ENCODE peak calls at places on chromosomes 3 and 15, in five cellular contexts. One of them, this sample, is unnamed.
A peak's percentile ranks its signal among the peaks of the same experiment; 100 is the strongest.

GRCh38 chr3:41684802-41685740 is 276.8 kb downstream of the ULK4 start:
- DNase-seq in IMR-90: no peak
- DNase-seq in brain microvascular endothelial cell: no peak
- DNase-seq in WERI-Rb-1: no peak
- DNase-seq in cardiac muscle cell: no peak
- DNase-seq in this sample: peak; percentile 76

GRCh38 chr3:12959838-12960378 is 113.3 kb downstream of the IQSEC1 start:
- DNase-seq in IMR-90: no peak
- DNase-seq in cardiac muscle cell: no peak
- DNase-seq in brain microvascular endothelial cell: no peak
- DNase-seq in WERI-Rb-1: no peak
- DNase-seq in this sample: no peak

GRCh38 chr15:90895571-90896117 is 7.5 kb upstream of the MAN2A2 start:
- DNase-seq in cardiac muscle cell: no peak
- DNase-seq in IMR-90: no peak
- DNase-seq in WERI-Rb-1: peak; percentile 92
- DNase-seq in brain microvascular endothelial cell: no peak
- DNase-seq in this sample: no peak

GRCh38 chr3:16462679-16463078 is 50.8 kb downstream of the RFTN1 start:
- DNase-seq in brain microvascular endothelial cell: no peak
- DNase-seq in IMR-90: no peak
- DNase-seq in cardiac muscle cell: no peak
- DNase-seq in WERI-Rb-1: no peak
- DNase-seq in this sample: no peak

GRCh38 chr3:114216186-114216970 is 21.0 kb downstream of the ZNF80 start:
- DNase-seq in cardiac muscle cell: no peak
- DNase-seq in WERI-Rb-1: no peak
- DNase-seq in IMR-90: peak; percentile 19
- DNase-seq in brain microvascular endothelial cell: peak; percentile 61
- DNase-seq in this sample: peak; percentile 73

GRCh38 chr3:78751266-78751665 is 1016.5 kb downstream of the ROBO1 start:
- DNase-seq in brain microvascular endothelial cell: peak; percentile 9
- DNase-seq in cardiac muscle cell: no peak
- DNase-seq in WERI-Rb-1: no peak
- DNase-seq in IMR-90: peak; percentile 27
- DNase-seq in this sample: peak; percentile 27

GRCh38 chr15:95044780-95045417 is 813.5 kb downstream of the MCTP2 start:
- DNase-seq in WERI-Rb-1: no peak
- DNase-seq in brain microvascular endothelial cell: no peak
- DNase-seq in cardiac muscle cell: no peak
- DNase-seq in IMR-90: no peak
- DNase-seq in this sample: no peak

GRCh38 chr3:10653241-10653640 is 147.9 kb upstream of the ATP2B2 start:
- DNase-seq in cardiac muscle cell: no peak
- DNase-seq in WERI-Rb-1: no peak
- DNase-seq in IMR-90: no peak
- DNase-seq in brain microvascular endothelial cell: no peak
- DNase-seq in this sample: no peak

GRCh38 chr3:191321019-191321767 is 8.0 kb upstream of the CCDC50 start:
- DNase-seq in brain microvascular endothelial cell: no peak
- DNase-seq in WERI-Rb-1: no peak
- DNase-seq in IMR-90: no peak
- DNase-seq in cardiac muscle cell: no peak
- DNase-seq in this sample: no peak

GRCh38 chr3:179829391-179829790 is 176.6 kb downstream of the USP13 start:
- DNase-seq in WERI-Rb-1: no peak
- DNase-seq in IMR-90: no peak
- DNase-seq in brain microvascular endothelial cell: no peak
- DNase-seq in cardiac muscle cell: no peak
- DNase-seq in this sample: no peak

GRCh38 chr3:58994746-58995330 is 55.0 kb downstream of the CFAP20DC start:
- DNase-seq in cardiac muscle cell: peak; percentile 61
- DNase-seq in brain microvascular endothelial cell: peak; percentile 53
- DNase-seq in IMR-90: peak; percentile 79
- DNase-seq in WERI-Rb-1: peak; percentile 60
- DNase-seq in this sample: peak; percentile 52

GRCh38 chr3:51024765-51025681 is 350.3 kb downstream of the DOCK3 start:
- DNase-seq in IMR-90: no peak
- DNase-seq in cardiac muscle cell: peak; percentile 10
- DNase-seq in WERI-Rb-1: no peak
- DNase-seq in brain microvascular endothelial cell: no peak
- DNase-seq in this sample: no peak

GRCh38 chr15:99842071-99842470 is 108.8 kb upstream of the LYSMD4 start:
- DNase-seq in WERI-Rb-1: no peak
- DNase-seq in cardiac muscle cell: no peak
- DNase-seq in IMR-90: no peak
- DNase-seq in brain microvascular endothelial cell: no peak
- DNase-seq in this sample: no peak

GRCh38 chr15:74265046-74265639 is 29.0 kb downstream of the CCDC33 start:
- DNase-seq in IMR-90: peak; percentile 18
- DNase-seq in WERI-Rb-1: no peak
- DNase-seq in brain microvascular endothelial cell: no peak
- DNase-seq in cardiac muscle cell: peak; percentile 93
- DNase-seq in this sample: peak; percentile 10

GRCh38 chr3:161672478-161672877 is 175.9 kb downstream of the OTOL1 start:
- DNase-seq in WERI-Rb-1: no peak
- DNase-seq in cardiac muscle cell: no peak
- DNase-seq in brain microvascular endothelial cell: no peak
- DNase-seq in IMR-90: no peak
- DNase-seq in this sample: no peak

GRCh38 chr3:62375655-62376054 is 2.3 kb upstream of the FEZF2 start:
- DNase-seq in brain microvascular endothelial cell: no peak
- DNase-seq in WERI-Rb-1: no peak
- DNase-seq in IMR-90: no peak
- DNase-seq in cardiac muscle cell: no peak
- DNase-seq in this sample: no peak

GRCh38 chr3:46668591-46668990 is 24.9 kb downstream of the ALS2CL start:
- DNase-seq in brain microvascular endothelial cell: no peak
- DNase-seq in IMR-90: no peak
- DNase-seq in cardiac muscle cell: no peak
- DNase-seq in WERI-Rb-1: no peak
- DNase-seq in this sample: no peak

GRCh38 chr15:69780374-69780773 is 317.3 kb downstream of the TLE3 start:
- DNase-seq in cardiac muscle cell: no peak
- DNase-seq in IMR-90: peak; percentile 36
- DNase-seq in brain microvascular endothelial cell: no peak
- DNase-seq in WERI-Rb-1: no peak
- DNase-seq in this sample: peak; percentile 13

GRCh38 chr15:57758556-57758955 is 52.0 kb downstream of the POLR2M start:
- DNase-seq in cardiac muscle cell: no peak
- DNase-seq in WERI-Rb-1: no peak
- DNase-seq in brain microvascular endothelial cell: no peak
- DNase-seq in IMR-90: no peak
- DNase-seq in this sample: no peak

GRCh38 chr15:78112551-78112950 is 18.7 kb downstream of the CIB2 start:
- DNase-seq in WERI-Rb-1: no peak
- DNase-seq in cardiac muscle cell: no peak
- DNase-seq in IMR-90: no peak
- DNase-seq in brain microvascular endothelial cell: no peak
- DNase-seq in this sample: no peak

GRCh38 chr3:152976232-152976631 is 141.3 kb downstream of the P2RY1 start:
- DNase-seq in WERI-Rb-1: no peak
- DNase-seq in cardiac muscle cell: no peak
- DNase-seq in IMR-90: no peak
- DNase-seq in brain microvascular endothelial cell: no peak
- DNase-seq in this sample: no peak

GRCh38 chr3:126180477-126181397 is at the start of gene ALDH1L1:
- DNase-seq in brain microvascular endothelial cell: no peak
- DNase-seq in IMR-90: peak; percentile 6
- DNase-seq in WERI-Rb-1: peak; percentile 80
- DNase-seq in cardiac muscle cell: peak; percentile 86
- DNase-seq in this sample: peak; percentile 36

GRCh38 chr3:150623945-150624344 is 20.8 kb downstream of the SELENOT start:
- DNase-seq in WERI-Rb-1: no peak
- DNase-seq in IMR-90: peak; percentile 18
- DNase-seq in cardiac muscle cell: no peak
- DNase-seq in brain microvascular endothelial cell: no peak
- DNase-seq in this sample: no peak

DNA sequence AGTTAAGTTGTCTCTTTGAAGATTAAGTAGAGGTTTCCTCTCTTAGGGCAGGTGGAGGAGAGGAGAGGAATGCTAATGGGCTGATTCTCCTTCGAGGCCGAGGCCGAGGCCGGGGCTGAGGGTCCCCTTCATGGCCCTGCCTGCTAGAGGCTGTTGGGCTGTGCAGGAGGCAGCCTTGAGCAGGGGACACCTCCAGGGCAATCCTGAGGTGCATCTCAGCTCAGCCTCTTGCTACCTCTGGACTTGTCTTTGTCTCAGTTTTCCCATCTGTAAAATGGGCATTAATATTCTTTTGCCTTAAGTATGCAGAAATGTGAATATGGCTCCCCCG is 97.7 kb upstream of the PRR20G start:
- DNase-seq in IMR-90: no peak
- DNase-seq in WERI-Rb-1: no peak
- DNase-seq in brain microvascular endothelial cell: no peak
- DNase-seq in cardiac muscle cell: no peak
- DNase-seq in this sample: no peak
- TF ChIP-seq CTCF in IMR-90: no peak
- TF ChIP-seq CTCF in WERI-Rb-1: no peak
- TF ChIP-seq CTCF in brain microvascular endothelial cell: no peak
- TF ChIP-seq CTCF in cardiac muscle cell: no peak
- TF ChIP-seq CTCF in this sample: no peak

GRCh38 chr3:141076821-141077571 is 25.8 kb downstream of the SPSB4 start:
- DNase-seq in WERI-Rb-1: peak; percentile 66
- DNase-seq in cardiac muscle cell: peak; percentile 63
- DNase-seq in IMR-90: peak; percentile 52
- DNase-seq in brain microvascular endothelial cell: peak; percentile 73
- DNase-seq in this sample: peak; percentile 60
- H3K4me3 ChIP-seq in WERI-Rb-1: peak overlapping the region; percentile 8
- H3K4me3 ChIP-seq in cardiac muscle cell: no peak overlapping the region
- H3K4me3 ChIP-seq in IMR-90: peak overlapping the region; percentile 2
- H3K4me3 ChIP-seq in brain microvascular endothelial cell: peak overlapping the region; percentile 49
- H3K4me3 ChIP-seq in this sample: peak overlapping the region; percentile 53

DNA sequence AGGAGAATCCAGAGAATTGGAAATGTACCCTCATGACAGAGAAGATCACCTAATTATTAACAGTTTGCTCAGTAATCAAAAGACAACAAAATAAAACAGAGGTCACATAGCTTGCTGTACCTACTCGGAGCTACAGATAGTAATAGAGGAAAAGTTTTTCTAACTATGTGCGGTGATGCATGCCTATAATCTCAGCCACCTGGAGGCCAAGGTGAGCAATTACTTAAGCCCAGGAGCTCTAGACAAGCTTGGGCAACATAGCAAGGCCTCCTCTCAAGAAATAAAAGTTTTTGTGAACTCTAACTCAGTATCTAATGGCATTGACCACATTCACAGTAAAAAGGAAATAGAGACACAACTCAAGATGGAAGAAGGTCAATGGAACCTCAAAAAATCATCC is 243.6 kb downstream of the ATP8B4 start:
- DNase-seq in WERI-Rb-1: no peak
- DNase-seq in cardiac muscle cell: no peak
- DNase-seq in brain microvascular endothelial cell: no peak
- DNase-seq in IMR-90: no peak
- DNase-seq in this sample: no peak
- TF ChIP-seq CTCF in WERI-Rb-1: peak; percentile 34
- TF ChIP-seq CTCF in cardiac muscle cell: no peak
- TF ChIP-seq CTCF in brain microvascular endothelial cell: peak; percentile 16
- TF ChIP-seq CTCF in IMR-90: no peak
- TF ChIP-seq CTCF in this sample: peak; percentile 5

GRCh38 chr15:52407374-52407773 is 111.8 kb upstream of the MYO5C start:
- DNase-seq in cardiac muscle cell: no peak
- DNase-seq in WERI-Rb-1: no peak
- DNase-seq in brain microvascular endothelial cell: no peak
- DNase-seq in IMR-90: no peak
- DNase-seq in this sample: no peak
- H3K4me3 ChIP-seq in cardiac muscle cell: no peak overlapping the region
- H3K4me3 ChIP-seq in WERI-Rb-1: no peak overlapping the region
- H3K4me3 ChIP-seq in brain microvascular endothelial cell: no peak overlapping the region
- H3K4me3 ChIP-seq in IMR-90: no peak overlapping the region
- H3K4me3 ChIP-seq in this sample: no peak overlapping the region

GRCh38 chr3:71166366-71166765 is 417.2 kb downstream of the FOXP1 start:
- DNase-seq in WERI-Rb-1: no peak
- DNase-seq in cardiac muscle cell: no peak
- DNase-seq in IMR-90: no peak
- DNase-seq in brain microvascular endothelial cell: no peak
- DNase-seq in this sample: no peak

GRCh38 chr3:71160800-71161546 is 422.6 kb downstream of the FOXP1 start:
- DNase-seq in WERI-Rb-1: no peak
- DNase-seq in IMR-90: peak; percentile 92
- DNase-seq in cardiac muscle cell: no peak
- DNase-seq in brain microvascular endothelial cell: peak; percentile 54
- DNase-seq in this sample: peak; percentile 90

GRCh38 chr3:71162221-71162620 is 421.3 kb downstream of the FOXP1 start:
- DNase-seq in IMR-90: no peak
- DNase-seq in cardiac muscle cell: no peak
- DNase-seq in WERI-Rb-1: no peak
- DNase-seq in brain microvascular endothelial cell: no peak
- DNase-seq in this sample: no peak

GRCh38 chr3:71166839-71167238 is 416.7 kb downstream of the FOXP1 start:
- DNase-seq in brain microvascular endothelial cell: no peak
- DNase-seq in cardiac muscle cell: no peak
- DNase-seq in IMR-90: no peak
- DNase-seq in WERI-Rb-1: no peak
- DNase-seq in this sample: no peak

GRCh38 chr3:71163216-71163918 is 420.2 kb downstream of the FOXP1 start:
- DNase-seq in IMR-90: no peak
- DNase-seq in cardiac muscle cell: no peak
- DNase-seq in WERI-Rb-1: no peak
- DNase-seq in brain microvascular endothelial cell: peak; percentile 76
- DNase-seq in this sample: no peak
- TF ChIP-seq CTCF in IMR-90: no peak
- TF ChIP-seq CTCF in cardiac muscle cell: no peak
- TF ChIP-seq CTCF in WERI-Rb-1: no peak
- TF ChIP-seq CTCF in brain microvascular endothelial cell: no peak
- TF ChIP-seq CTCF in this sample: no peak

GRCh38 chr3:43497405-43497804 is 124.4 kb downstream of the ANO10 start:
- DNase-seq in brain microvascular endothelial cell: no peak
- DNase-seq in IMR-90: no peak
- DNase-seq in WERI-Rb-1: no peak
- DNase-seq in cardiac muscle cell: no peak
- DNase-seq in this sample: no peak
- H3K4me3 ChIP-seq in brain microvascular endothelial cell: no peak overlapping the region
- H3K4me3 ChIP-seq in IMR-90: no peak overlapping the region
- H3K4me3 ChIP-seq in WERI-Rb-1: no peak overlapping the region
- H3K4me3 ChIP-seq in cardiac muscle cell: no peak overlapping the region
- H3K4me3 ChIP-seq in this sample: no peak overlapping the region